ENCODE peak calls at places on chromosomes 6 and 20, in eight cellular contexts. P is endothelial cell; Q is prostate gland; H is foreskin fibroblast; S is RWPE1; T is tibial nerve; D is CD8-positive, alpha-beta T cell; Z is upper lobe of right lung. O is an unnamed sample.

GRCh38 chr20:10568032-10568431 is 105.8 kb downstream of the JAG1 start:
- DNase-seq in P (no peak), Q (no peak), H (no peak), S (no peak), T (no peak), D (no peak), Z (no peak), O (no peak)

GRCh38 chr20:40532103-40532502 is 156.9 kb downstream of the MAFB start:
- DNase-seq in P (peak), Q (no peak), H (no peak), S (no peak), T (no peak), D (no peak), Z (no peak), O (no peak)

GRCh38 chr6:170224694-170225660 is 65.9 kb downstream of the DLL1 start:
- DNase-seq in P (no peak), Q (peak), H (peak), S (peak), T (no peak), D (no peak), Z (peak), O (no peak)

GRCh38 chr6:75602164-75602896 is 650 bp downstream of the SENP6 start:
- DNase-seq in P (peak), Q (peak), H (peak), S (peak), T (no peak), D (peak), Z (no peak), O (peak)

GRCh38 chr6:164035912-164036485 is 621.5 kb downstream of the QKI start:
- DNase-seq in P (no peak), Q (peak), H (no peak), S (peak), T (no peak), D (no peak), Z (no peak), O (no peak)

GRCh38 chr20:42110301-42110700 is 492.1 kb upstream of the CHD6 start:
- DNase-seq in P (no peak), Q (no peak), H (no peak), S (no peak), T (no peak), D (no peak), Z (no peak), O (no peak)

GRCh38 chr6:11538049-11538798 is 675 bp downstream of the TMEM170B start:
- DNase-seq in P (peak), Q (peak), H (no peak), S (no peak), T (no peak), D (peak), Z (peak), O (peak)

GRCh38 chr20:50304883-50305635 is 114.4 kb downstream of the CEBPB start:
- DNase-seq in P (no peak), Q (no peak), H (peak), S (no peak), T (peak), D (no peak), Z (peak), O (no peak)

GRCh38 chr6:166511316-166511715 is 75.2 kb downstream of the RAMACL start:
- DNase-seq in P (no peak), Q (no peak), H (no peak), S (no peak), T (no peak), D (no peak), Z (no peak), O (no peak)

GRCh38 chr6:155782739-155783459 is 327.3 kb upstream of the NOX3 start:
- DNase-seq in P (no peak), Q (no peak), H (peak), S (no peak), T (no peak), D (no peak), Z (no peak), O (no peak)

GRCh38 chr6:157669747-157670216 is 153.3 kb upstream of the SNX9 start:
- DNase-seq in P (no peak), Q (peak), H (peak), S (peak), T (peak), D (no peak), Z (peak), O (no peak)

GRCh38 chr6:166330612-166331011 is 11.7 kb downstream of the SFT2D1 start:
- DNase-seq in P (peak), Q (no peak), H (no peak), S (no peak), T (no peak), D (no peak), Z (peak), O (no peak)

GRCh38 chr6:29777319-29777718 is 50.3 kb upstream of the HLA-G start:
- DNase-seq in P (no peak), Q (no peak), H (no peak), S (no peak), T (no peak), D (no peak), Z (no peak), O (no peak)

GRCh38 chr6:125927761-125928160 is 28.8 kb upstream of the HINT3 start:
- DNase-seq in P (no peak), Q (no peak), H (no peak), S (no peak), T (no peak), D (no peak), Z (no peak), O (no peak)

GRCh38 chr20:34579936-34580587 is 21.5 kb downstream of the MAP1LC3A start:
- DNase-seq in P (no peak), Q (no peak), H (no peak), S (no peak), T (no peak), D (no peak), Z (no peak), O (no peak)

GRCh38 chr6:25417206-25417605 is 138.0 kb downstream of the CARMIL1 start:
- DNase-seq in P (no peak), Q (no peak), H (no peak), S (no peak), T (no peak), D (no peak), Z (no peak), O (no peak)

GRCh38 chr6:136757150-136757549 is 35.1 kb downstream of the MAP3K5 start:
- DNase-seq in P (no peak), Q (no peak), H (no peak), S (no peak), T (no peak), D (no peak), Z (no peak), O (no peak)

GRCh38 chr20:1509237-1509636 is 18.0 kb upstream of the SIRPB2 start:
- DNase-seq in P (peak), Q (no peak), H (no peak), S (no peak), T (no peak), D (peak), Z (no peak), O (no peak)

GRCh38 chr6:159728552-159728951 is 1.2 kb downstream of the WTAP start:
- DNase-seq in P (no peak), Q (no peak), H (no peak), S (no peak), T (no peak), D (no peak), Z (no peak), O (no peak)

GRCh38 chr6:159726918-159727716 is at the start of gene WTAP:
- DNase-seq in P (peak), Q (peak), H (peak), S (peak), T (peak), D (peak), Z (peak), O (peak)

GRCh38 chr6:159726196-159726917 is 949 bp upstream of the WTAP start:
- DNase-seq in P (no peak), Q (no peak), H (no peak), S (no peak), T (no peak), D (no peak), Z (no peak), O (no peak)

GRCh38 chr6:159729598-159729997 is 2.3 kb downstream of the WTAP start:
- DNase-seq in P (no peak), Q (peak), H (no peak), S (no peak), T (no peak), D (no peak), Z (no peak), O (no peak)

DNA sequence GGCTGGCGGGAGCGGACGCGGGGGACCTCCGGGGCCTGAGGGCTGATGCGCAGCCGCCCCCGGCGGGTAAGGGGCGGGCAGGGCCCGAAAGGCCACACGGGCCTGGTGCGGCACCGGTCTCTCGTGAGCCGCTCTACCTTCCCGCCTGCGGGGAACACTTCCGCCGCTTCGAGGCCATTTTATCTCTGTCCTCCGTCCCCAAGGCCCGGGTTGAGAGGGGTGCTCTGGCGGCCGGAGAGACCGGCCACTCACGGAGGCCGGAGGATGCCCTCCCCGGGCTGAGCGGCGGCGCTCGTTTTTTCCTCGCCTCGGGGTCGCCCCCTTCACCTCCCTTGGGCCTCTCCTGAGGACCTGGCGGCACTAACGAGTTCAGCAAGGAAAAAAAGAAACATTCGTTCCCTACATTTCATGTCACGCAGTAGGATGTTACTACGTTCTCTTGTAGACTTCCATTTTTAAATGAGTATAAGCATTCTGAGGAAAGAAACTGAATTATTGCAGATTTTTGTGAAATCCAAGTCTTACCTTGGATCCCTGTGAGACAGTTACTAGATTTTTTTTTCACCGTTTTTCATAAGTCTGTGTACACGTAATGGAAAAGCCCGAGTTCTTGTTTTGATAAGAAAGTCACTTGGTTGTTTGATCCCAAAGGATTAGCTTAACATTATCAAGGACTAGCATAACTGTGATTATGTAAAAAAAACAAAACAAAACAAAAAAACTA is 573 bp downstream of the WTAP start:
- DNase-seq in P (peak), Q (no peak), H (no peak), S (no peak), T (no peak), D (no peak), Z (no peak), O (peak)
- TF ChIP-seq CTCF in P (no peak), Q (no peak), H (no peak), S (no peak), T (no peak), D (no peak), Z (no peak), O (peak)

DNA sequence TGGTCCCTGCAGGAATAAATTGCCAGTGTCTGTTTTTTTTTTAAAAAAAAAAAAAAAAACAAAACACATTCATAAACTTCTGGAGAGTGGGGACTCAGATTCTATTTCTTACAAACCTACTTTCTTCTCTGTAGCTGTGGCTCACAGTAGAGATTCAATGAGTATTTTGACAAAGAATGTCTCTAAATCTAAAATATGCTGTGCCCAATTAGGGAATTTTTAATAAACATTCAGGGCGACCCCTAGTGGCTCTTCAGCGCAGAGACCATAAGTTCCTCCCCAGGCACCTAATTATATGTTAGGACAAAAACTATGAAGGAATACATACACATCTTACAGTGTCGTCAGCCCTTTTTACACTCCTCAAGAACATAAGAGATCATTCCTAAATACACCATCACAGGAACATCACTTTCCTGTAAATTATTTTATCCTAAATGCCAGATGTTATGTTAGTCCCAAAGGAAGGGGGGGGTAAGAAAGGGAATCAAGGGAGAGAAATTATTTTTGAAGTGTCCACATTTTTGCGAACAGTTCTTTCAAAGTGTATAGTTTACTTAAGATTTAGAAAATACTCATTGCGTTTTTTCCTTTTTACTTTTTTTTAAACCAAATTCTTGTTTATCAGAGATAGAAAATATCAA is 21.8 kb upstream of the NAA20 start:
- DNase-seq in P (no peak), Q (peak), H (peak), S (no peak), T (no peak), D (peak), Z (no peak), O (no peak)
- TF ChIP-seq CTCF in P (peak), Q (peak), H (peak), S (peak), T (peak), D (peak), Z (peak), O (peak)

DNA sequence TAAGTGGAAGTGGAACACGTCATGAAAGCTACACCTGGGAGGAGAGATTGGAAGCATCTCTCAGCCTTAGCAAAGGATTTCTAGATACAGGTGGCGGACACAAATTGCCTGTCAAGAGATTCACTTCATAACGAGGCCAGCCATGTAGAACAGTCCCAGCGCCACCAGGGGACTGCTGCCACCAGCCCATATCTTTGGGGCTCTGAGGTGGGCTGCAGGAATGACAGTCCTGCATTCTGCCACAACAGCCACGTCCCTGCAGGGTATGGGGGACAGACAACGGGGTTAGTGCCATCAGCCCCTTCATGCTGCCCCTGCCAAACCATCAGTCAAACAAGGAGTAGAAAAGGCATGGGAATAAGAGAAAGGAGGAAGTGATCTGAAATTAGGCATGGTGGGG is 81.2 kb upstream of the SASH1 start:
- DNase-seq in P (no peak), Q (no peak), H (no peak), S (no peak), T (no peak), D (no peak), Z (no peak), O (no peak)
- TF ChIP-seq CTCF in P (no peak), Q (no peak), H (no peak), S (no peak), T (no peak), D (no peak), Z (no peak), O (no peak)

DNA sequence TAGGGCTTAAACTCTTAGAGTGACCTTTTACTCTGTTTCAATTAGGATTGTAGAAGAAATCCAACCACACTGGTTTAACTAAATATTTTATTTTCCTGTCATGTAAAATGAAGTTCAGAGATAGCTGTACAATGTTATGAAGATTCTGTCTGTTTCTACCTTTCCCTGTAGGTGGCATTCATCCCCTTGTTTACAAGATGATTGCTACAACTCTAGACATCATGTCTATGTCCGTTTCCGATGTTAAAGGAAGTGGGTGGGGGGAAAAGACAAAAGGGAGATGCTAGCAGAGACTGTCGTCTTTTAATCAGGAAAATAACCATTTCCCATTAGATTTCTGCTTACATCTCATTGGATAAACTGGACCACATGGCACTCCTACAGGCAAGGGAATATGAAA is 30.9 kb upstream of the RIMS1 start:
- DNase-seq in P (no peak), Q (no peak), H (no peak), S (no peak), T (no peak), D (no peak), Z (no peak), O (no peak)
- TF ChIP-seq CTCF in P (no peak), Q (no peak), H (peak), S (no peak), T (no peak), D (no peak), Z (no peak), O (no peak)

GRCh38 chr20:5364136-5364821 is 47.5 kb upstream of the PROKR2 start:
- DNase-seq in P (no peak), Q (no peak), H (no peak), S (no peak), T (no peak), D (no peak), Z (no peak), O (no peak)
- TF ChIP-seq CTCF in P (no peak), Q (no peak), H (no peak), S (no peak), T (no peak), D (no peak), Z (no peak), O (no peak)

GRCh38 chr6:128516514-128516898 is 3.9 kb downstream of the PTPRK start:
- DNase-seq in P (no peak), Q (no peak), H (no peak), S (no peak), T (no peak), D (no peak), Z (no peak), O (no peak)
- TF ChIP-seq CTCF in P (peak), Q (peak), H (peak), S (peak), T (no peak), D (peak), Z (peak), O (peak)

GRCh38 chr20:35739294-35740163 is 2.5 kb downstream of the RBM39 start:
- DNase-seq in P (no peak), Q (no peak), H (peak), S (no peak), T (no peak), D (no peak), Z (no peak), O (no peak)
- TF ChIP-seq CTCF in P (no peak), Q (peak), H (no peak), S (peak), T (peak), D (peak), Z (peak), O (peak)

O was measured in progenitor cell of endocrine pancreas.